ENCODE peak calls at places on chromosomes 7 and 10, in ten cellular contexts. One of them, this sample, is unnamed.

GRCh38 chr10:132813560-132814468 is 27.9 kb upstream of the NKX6-2 start:
- DNase-seq in CD4-positive, CD25-positive, alpha-beta regulatory T cell: no peak
- DNase-seq in GM12865: no peak
- DNase-seq in left lung: peak
- DNase-seq in thoracic aorta: no peak
- DNase-seq in uterus: peak
- DNase-seq in right lobe of liver: no peak
- DNase-seq in AG04450: no peak
- DNase-seq in dorsolateral prefrontal cortex: peak
- DNase-seq in ovary: no peak
- DNase-seq in this sample: no peak

GRCh38 chr10:72173635-72174296 is 42.0 kb upstream of the ANAPC16 start:
- DNase-seq in left lung: no peak
- DNase-seq in right lobe of liver: no peak
- DNase-seq in thoracic aorta: no peak
- DNase-seq in AG04450: no peak
- DNase-seq in uterus: no peak
- DNase-seq in ovary: no peak
- DNase-seq in GM12865: peak
- DNase-seq in CD4-positive, CD25-positive, alpha-beta regulatory T cell: no peak
- DNase-seq in dorsolateral prefrontal cortex: no peak
- DNase-seq in this sample: no peak

GRCh38 chr7:55107946-55108345 is 89.1 kb downstream of the EGFR start:
- DNase-seq in CD4-positive, CD25-positive, alpha-beta regulatory T cell: no peak
- DNase-seq in right lobe of liver: no peak
- DNase-seq in uterus: no peak
- DNase-seq in ovary: no peak
- DNase-seq in left lung: no peak
- DNase-seq in GM12865: no peak
- DNase-seq in AG04450: no peak
- DNase-seq in dorsolateral prefrontal cortex: no peak
- DNase-seq in thoracic aorta: no peak
- DNase-seq in this sample: no peak

GRCh38 chr7:98049034-98049433 is 57.6 kb upstream of the LMTK2 start:
- DNase-seq in dorsolateral prefrontal cortex: no peak
- DNase-seq in thoracic aorta: no peak
- DNase-seq in right lobe of liver: no peak
- DNase-seq in CD4-positive, CD25-positive, alpha-beta regulatory T cell: no peak
- DNase-seq in ovary: no peak
- DNase-seq in left lung: no peak
- DNase-seq in GM12865: no peak
- DNase-seq in uterus: no peak
- DNase-seq in AG04450: no peak
- DNase-seq in this sample: no peak

GRCh38 chr10:103614511-103615158 is 121.1 kb downstream of the NEURL1 start:
- DNase-seq in AG04450: no peak
- DNase-seq in right lobe of liver: no peak
- DNase-seq in ovary: no peak
- DNase-seq in dorsolateral prefrontal cortex: no peak
- DNase-seq in left lung: peak
- DNase-seq in CD4-positive, CD25-positive, alpha-beta regulatory T cell: no peak
- DNase-seq in uterus: no peak
- DNase-seq in thoracic aorta: no peak
- DNase-seq in GM12865: no peak
- DNase-seq in this sample: no peak

GRCh38 chr7:112204072-112204775 is 2.0 kb downstream of the DOCK4 start:
- DNase-seq in ovary: no peak
- DNase-seq in uterus: no peak
- DNase-seq in AG04450: no peak
- DNase-seq in right lobe of liver: no peak
- DNase-seq in CD4-positive, CD25-positive, alpha-beta regulatory T cell: peak
- DNase-seq in left lung: no peak
- DNase-seq in GM12865: no peak
- DNase-seq in thoracic aorta: no peak
- DNase-seq in dorsolateral prefrontal cortex: no peak
- DNase-seq in this sample: no peak

GRCh38 chr7:63112764-63113712 is 885.6 kb upstream of the ZNF722 start:
- DNase-seq in CD4-positive, CD25-positive, alpha-beta regulatory T cell: no peak
- DNase-seq in right lobe of liver: no peak
- DNase-seq in left lung: no peak
- DNase-seq in GM12865: no peak
- DNase-seq in ovary: no peak
- DNase-seq in AG04450: no peak
- DNase-seq in thoracic aorta: no peak
- DNase-seq in dorsolateral prefrontal cortex: no peak
- DNase-seq in uterus: no peak
- DNase-seq in this sample: no peak

GRCh38 chr7:105924950-105925349 is 38.1 kb upstream of the CDHR3 start:
- DNase-seq in ovary: no peak
- DNase-seq in CD4-positive, CD25-positive, alpha-beta regulatory T cell: peak
- DNase-seq in dorsolateral prefrontal cortex: no peak
- DNase-seq in uterus: no peak
- DNase-seq in left lung: no peak
- DNase-seq in AG04450: no peak
- DNase-seq in GM12865: peak
- DNase-seq in thoracic aorta: no peak
- DNase-seq in right lobe of liver: no peak
- DNase-seq in this sample: peak

GRCh38 chr7:141053626-141054025 is 20.2 kb upstream of the TMEM178B start:
- DNase-seq in GM12865: peak
- DNase-seq in ovary: no peak
- DNase-seq in uterus: no peak
- DNase-seq in CD4-positive, CD25-positive, alpha-beta regulatory T cell: peak
- DNase-seq in AG04450: no peak
- DNase-seq in thoracic aorta: no peak
- DNase-seq in dorsolateral prefrontal cortex: no peak
- DNase-seq in left lung: no peak
- DNase-seq in right lobe of liver: no peak
- DNase-seq in this sample: no peak

GRCh38 chr10:132696728-132697567 is 89.0 kb downstream of the NKX6-2 start:
- DNase-seq in thoracic aorta: no peak
- DNase-seq in ovary: no peak
- DNase-seq in uterus: no peak
- DNase-seq in GM12865: no peak
- DNase-seq in CD4-positive, CD25-positive, alpha-beta regulatory T cell: no peak
- DNase-seq in dorsolateral prefrontal cortex: peak
- DNase-seq in right lobe of liver: no peak
- DNase-seq in AG04450: no peak
- DNase-seq in left lung: peak
- DNase-seq in this sample: no peak

GRCh38 chr10:127463548-127463947 is 85.6 kb upstream of the NPS start:
- DNase-seq in ovary: no peak
- DNase-seq in thoracic aorta: no peak
- DNase-seq in left lung: no peak
- DNase-seq in uterus: no peak
- DNase-seq in CD4-positive, CD25-positive, alpha-beta regulatory T cell: no peak
- DNase-seq in dorsolateral prefrontal cortex: no peak
- DNase-seq in right lobe of liver: no peak
- DNase-seq in AG04450: no peak
- DNase-seq in GM12865: no peak
- DNase-seq in this sample: no peak

GRCh38 chr10:123649672-123650071 is 16.5 kb upstream of the GPR26 start:
- DNase-seq in AG04450: no peak
- DNase-seq in left lung: no peak
- DNase-seq in ovary: no peak
- DNase-seq in thoracic aorta: no peak
- DNase-seq in dorsolateral prefrontal cortex: no peak
- DNase-seq in GM12865: no peak
- DNase-seq in uterus: no peak
- DNase-seq in CD4-positive, CD25-positive, alpha-beta regulatory T cell: no peak
- DNase-seq in right lobe of liver: no peak
- DNase-seq in this sample: no peak

GRCh38 chr7:155162422-155162821 is 92.3 kb downstream of the HTR5A start:
- DNase-seq in dorsolateral prefrontal cortex: no peak
- DNase-seq in uterus: no peak
- DNase-seq in ovary: no peak
- DNase-seq in right lobe of liver: no peak
- DNase-seq in AG04450: no peak
- DNase-seq in CD4-positive, CD25-positive, alpha-beta regulatory T cell: no peak
- DNase-seq in thoracic aorta: no peak
- DNase-seq in left lung: no peak
- DNase-seq in GM12865: no peak
- DNase-seq in this sample: no peak

GRCh38 chr7:134421998-134422397 is 36.9 kb downstream of the AKR1B1 start:
- DNase-seq in AG04450: no peak
- DNase-seq in left lung: no peak
- DNase-seq in thoracic aorta: no peak
- DNase-seq in right lobe of liver: no peak
- DNase-seq in CD4-positive, CD25-positive, alpha-beta regulatory T cell: no peak
- DNase-seq in dorsolateral prefrontal cortex: no peak
- DNase-seq in uterus: no peak
- DNase-seq in ovary: no peak
- DNase-seq in GM12865: no peak
- DNase-seq in this sample: no peak

GRCh38 chr10:122475581-122475980 is 14.2 kb downstream of the HTRA1 start:
- DNase-seq in ovary: no peak
- DNase-seq in uterus: no peak
- DNase-seq in dorsolateral prefrontal cortex: no peak
- DNase-seq in GM12865: no peak
- DNase-seq in right lobe of liver: no peak
- DNase-seq in CD4-positive, CD25-positive, alpha-beta regulatory T cell: no peak
- DNase-seq in left lung: no peak
- DNase-seq in AG04450: no peak
- DNase-seq in thoracic aorta: no peak
- DNase-seq in this sample: no peak
- H3K4me3 ChIP-seq in ovary: no peak
- H3K4me3 ChIP-seq in uterus: no peak
- H3K4me3 ChIP-seq in dorsolateral prefrontal cortex: no peak
- H3K4me3 ChIP-seq in GM12865: no peak
- H3K4me3 ChIP-seq in right lobe of liver: no peak
- H3K4me3 ChIP-seq in CD4-positive, CD25-positive, alpha-beta regulatory T cell: no peak
- H3K4me3 ChIP-seq in left lung: no peak
- H3K4me3 ChIP-seq in AG04450: no peak
- H3K4me3 ChIP-seq in thoracic aorta: peak
- H3K4me3 ChIP-seq in this sample: no peak

GRCh38 chr10:109852718-109853037 is 70.6 kb downstream of the XPNPEP1 start:
- DNase-seq in dorsolateral prefrontal cortex: no peak
- DNase-seq in CD4-positive, CD25-positive, alpha-beta regulatory T cell: no peak
- DNase-seq in ovary: no peak
- DNase-seq in left lung: no peak
- DNase-seq in uterus: no peak
- DNase-seq in GM12865: no peak
- DNase-seq in AG04450: no peak
- DNase-seq in thoracic aorta: no peak
- DNase-seq in right lobe of liver: no peak
- DNase-seq in this sample: no peak

GRCh38 chr10:109851595-109851994 is 71.7 kb downstream of the XPNPEP1 start:
- DNase-seq in right lobe of liver: no peak
- DNase-seq in thoracic aorta: no peak
- DNase-seq in GM12865: no peak
- DNase-seq in ovary: no peak
- DNase-seq in dorsolateral prefrontal cortex: no peak
- DNase-seq in AG04450: no peak
- DNase-seq in CD4-positive, CD25-positive, alpha-beta regulatory T cell: no peak
- DNase-seq in uterus: no peak
- DNase-seq in left lung: no peak
- DNase-seq in this sample: peak

GRCh38 chr10:109853922-109854321 is 69.4 kb downstream of the XPNPEP1 start:
- DNase-seq in CD4-positive, CD25-positive, alpha-beta regulatory T cell: no peak
- DNase-seq in uterus: no peak
- DNase-seq in thoracic aorta: no peak
- DNase-seq in dorsolateral prefrontal cortex: no peak
- DNase-seq in right lobe of liver: no peak
- DNase-seq in AG04450: no peak
- DNase-seq in left lung: no peak
- DNase-seq in GM12865: no peak
- DNase-seq in ovary: no peak
- DNase-seq in this sample: no peak

GRCh38 chr10:109855746-109856145 is 67.6 kb downstream of the XPNPEP1 start:
- DNase-seq in left lung: no peak
- DNase-seq in uterus: no peak
- DNase-seq in AG04450: no peak
- DNase-seq in right lobe of liver: no peak
- DNase-seq in CD4-positive, CD25-positive, alpha-beta regulatory T cell: no peak
- DNase-seq in ovary: no peak
- DNase-seq in thoracic aorta: no peak
- DNase-seq in dorsolateral prefrontal cortex: no peak
- DNase-seq in GM12865: no peak
- DNase-seq in this sample: no peak

GRCh38 chr10:109852004-109852717 is 71.2 kb downstream of the XPNPEP1 start:
- DNase-seq in left lung: peak
- DNase-seq in uterus: peak
- DNase-seq in dorsolateral prefrontal cortex: peak
- DNase-seq in right lobe of liver: peak
- DNase-seq in ovary: peak
- DNase-seq in thoracic aorta: peak
- DNase-seq in AG04450: peak
- DNase-seq in GM12865: peak
- DNase-seq in CD4-positive, CD25-positive, alpha-beta regulatory T cell: peak
- DNase-seq in this sample: peak
- H3K4me3 ChIP-seq in left lung: no peak
- H3K4me3 ChIP-seq in uterus: no peak
- H3K4me3 ChIP-seq in dorsolateral prefrontal cortex: no peak
- H3K4me3 ChIP-seq in right lobe of liver: no peak
- H3K4me3 ChIP-seq in ovary: no peak
- H3K4me3 ChIP-seq in thoracic aorta: no peak
- H3K4me3 ChIP-seq in AG04450: no peak
- H3K4me3 ChIP-seq in GM12865: no peak
- H3K4me3 ChIP-seq in CD4-positive, CD25-positive, alpha-beta regulatory T cell: peak
- H3K4me3 ChIP-seq in this sample: no peak

DNA sequence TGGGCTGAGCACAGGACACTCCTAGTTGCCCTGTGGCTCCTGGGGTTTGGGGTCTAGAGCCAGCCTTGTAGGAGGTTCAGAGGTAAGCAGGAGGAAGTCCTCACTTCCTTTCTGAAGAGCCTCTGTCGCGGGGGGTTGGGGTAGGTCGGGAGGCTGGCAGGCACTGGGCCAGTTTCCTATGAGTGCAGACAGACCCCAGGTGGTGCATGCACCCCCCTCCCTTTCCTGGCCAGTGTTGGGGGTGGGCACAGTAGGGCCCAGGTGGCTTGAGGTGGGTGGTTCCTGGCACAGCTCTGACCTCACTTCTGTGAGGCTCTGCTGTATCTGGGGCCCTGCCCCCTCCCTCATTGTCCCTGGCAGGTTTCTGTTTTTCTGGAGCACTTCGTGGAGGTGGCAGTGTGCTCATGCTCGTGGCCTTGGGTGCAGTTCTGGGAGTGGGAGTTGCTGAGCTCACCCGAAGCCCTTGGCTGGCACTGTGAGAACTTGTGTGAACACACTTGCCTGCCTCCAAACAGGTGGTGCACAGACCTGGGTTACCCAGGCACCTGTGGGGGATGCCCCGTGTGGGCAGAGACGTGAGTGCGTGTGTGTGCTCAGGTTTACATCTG is 1.8 kb downstream of the PALD1 start:
- DNase-seq in dorsolateral prefrontal cortex: no peak
- DNase-seq in CD4-positive, CD25-positive, alpha-beta regulatory T cell: peak
- DNase-seq in uterus: no peak
- DNase-seq in ovary: no peak
- DNase-seq in left lung: no peak
- DNase-seq in right lobe of liver: no peak
- DNase-seq in GM12865: peak
- DNase-seq in thoracic aorta: no peak
- DNase-seq in AG04450: no peak
- DNase-seq in this sample: peak
- H3K4me3 ChIP-seq in dorsolateral prefrontal cortex: no peak
- H3K4me3 ChIP-seq in CD4-positive, CD25-positive, alpha-beta regulatory T cell: no peak
- H3K4me3 ChIP-seq in uterus: no peak
- H3K4me3 ChIP-seq in ovary: no peak
- H3K4me3 ChIP-seq in left lung: peak
- H3K4me3 ChIP-seq in right lobe of liver: no peak
- H3K4me3 ChIP-seq in GM12865: peak
- H3K4me3 ChIP-seq in thoracic aorta: peak
- H3K4me3 ChIP-seq in AG04450: no peak
- H3K4me3 ChIP-seq in this sample: peak

GRCh38 chr7:136353287-136353686 is 376.1 kb upstream of the MTPN start:
- DNase-seq in uterus: no peak
- DNase-seq in GM12865: peak
- DNase-seq in AG04450: no peak
- DNase-seq in ovary: no peak
- DNase-seq in dorsolateral prefrontal cortex: no peak
- DNase-seq in right lobe of liver: no peak
- DNase-seq in CD4-positive, CD25-positive, alpha-beta regulatory T cell: no peak
- DNase-seq in left lung: no peak
- DNase-seq in thoracic aorta: no peak
- DNase-seq in this sample: no peak
- H3K4me3 ChIP-seq in uterus: no peak
- H3K4me3 ChIP-seq in GM12865: no peak
- H3K4me3 ChIP-seq in AG04450: no peak
- H3K4me3 ChIP-seq in ovary: no peak
- H3K4me3 ChIP-seq in dorsolateral prefrontal cortex: no peak
- H3K4me3 ChIP-seq in right lobe of liver: no peak
- H3K4me3 ChIP-seq in CD4-positive, CD25-positive, alpha-beta regulatory T cell: no peak
- H3K4me3 ChIP-seq in left lung: no peak
- H3K4me3 ChIP-seq in thoracic aorta: no peak
- H3K4me3 ChIP-seq in this sample: no peak